ENCODE peak calls at places on chromosomes 13 and 19, in eight cellular contexts. T, P, K, X, S, Q, L and Z are unnamed samples.

GRCh38 chr13:71460179-71460578 is 406.8 kb downstream of the DACH1 start:
- DNase-seq in T (no peak), P (no peak), K (no peak), X (no peak), S (no peak), Q (no peak), L (no peak), Z (no peak)

GRCh38 chr19:47158367-47158791 is 27.7 kb downstream of the SAE1 start:
- DNase-seq in T (no peak), P (no peak), K (no peak), X (no peak), S (no peak), Q (no peak), L (no peak), Z (peak)

GRCh38 chr19:3369337-3370213 is 3.2 kb downstream of the NFIC start:
- DNase-seq in T (no peak), P (no peak), K (peak), X (no peak), S (no peak), Q (peak), L (peak), Z (no peak)

GRCh38 chr19:7700128-7700470 is 1.8 kb downstream of the FCER2 start:
- DNase-seq in T (no peak), P (no peak), K (no peak), X (no peak), S (no peak), Q (no peak), L (no peak), Z (no peak)

GRCh38 chr19:17790059-17790780 is 4.7 kb upstream of the B3GNT3 start:
- DNase-seq in T (no peak), P (no peak), K (peak), X (no peak), S (no peak), Q (no peak), L (no peak), Z (peak)

GRCh38 chr13:74675185-74675584 is 541.0 kb upstream of the KLF12 start:
- DNase-seq in T (no peak), P (no peak), K (no peak), X (no peak), S (no peak), Q (peak), L (no peak), Z (no peak)

GRCh38 chr13:104833221-104833620 is 1702.2 kb downstream of the EFNB2 start:
- DNase-seq in T (no peak), P (no peak), K (no peak), X (peak), S (no peak), Q (no peak), L (no peak), Z (no peak)

GRCh38 chr19:17686592-17687042 is 1.5 kb downstream of the UNC13A start:
- DNase-seq in T (no peak), P (no peak), K (no peak), X (peak), S (peak), Q (no peak), L (peak), Z (no peak)

GRCh38 chr19:12137541-12137940 is 2.6 kb downstream of the ZNF20 start:
- DNase-seq in T (no peak), P (peak), K (no peak), X (peak), S (no peak), Q (peak), L (no peak), Z (no peak)

GRCh38 chr19:51799998-51800848 is 5.3 kb downstream of the FPR3 start:
- DNase-seq in T (no peak), P (no peak), K (no peak), X (no peak), S (peak), Q (peak), L (peak), Z (no peak)

GRCh38 chr19:4647676-4648644 is 8.6 kb downstream of the TNFAIP8L1 start:
- DNase-seq in T (no peak), P (no peak), K (no peak), X (no peak), S (peak), Q (peak), L (peak), Z (no peak)

GRCh38 chr13:113860579-113861432 is 3.1 kb downstream of the GAS6 start:
- DNase-seq in T (no peak), P (peak), K (peak), X (no peak), S (no peak), Q (no peak), L (no peak), Z (no peak)

GRCh38 chr19:43470288-43470687 is 4.9 kb upstream of the LYPD3 start:
- DNase-seq in T (peak), P (no peak), K (no peak), X (no peak), S (peak), Q (peak), L (no peak), Z (no peak)

GRCh38 chr13:51807041-51807440 is 3.1 kb upstream of the DHRS12 start:
- DNase-seq in T (no peak), P (no peak), K (no peak), X (no peak), S (no peak), Q (no peak), L (no peak), Z (no peak)

GRCh38 chr13:60627071-60627686 is 230.2 kb downstream of the TDRD3 start:
- DNase-seq in T (no peak), P (no peak), K (no peak), X (peak), S (peak), Q (peak), L (no peak), Z (no peak)

GRCh38 chr13:99450416-99450815 is 50.9 kb upstream of the TM9SF2 start:
- DNase-seq in T (no peak), P (no peak), K (no peak), X (no peak), S (no peak), Q (no peak), L (no peak), Z (no peak)

GRCh38 chr13:23980160-23980551 is 82.9 kb upstream of the C1QTNF9B start:
- DNase-seq in T (no peak), P (peak), K (peak), X (peak), S (peak), Q (peak), L (peak), Z (no peak)

GRCh38 chr19:3950871-3951861 is 18.3 kb downstream of the NMRK2 start:
- DNase-seq in T (no peak), P (no peak), K (no peak), X (no peak), S (no peak), Q (no peak), L (peak), Z (no peak)

GRCh38 chr19:1754651-1755466 is 1.6 kb downstream of the ONECUT3 start:
- DNase-seq in T (no peak), P (no peak), K (no peak), X (no peak), S (no peak), Q (peak), L (no peak), Z (no peak)

GRCh38 chr13:60226507-60226906 is 62.8 kb upstream of the DIAPH3 start:
- DNase-seq in T (no peak), P (no peak), K (no peak), X (peak), S (peak), Q (peak), L (no peak), Z (no peak)

GRCh38 chr13:43687038-43687437 is 99.7 kb downstream of the ENOX1 start:
- DNase-seq in T (no peak), P (no peak), K (no peak), X (no peak), S (no peak), Q (no peak), L (no peak), Z (no peak)

GRCh38 chr13:111917086-111917485 is 149.9 kb upstream of the SOX1 start:
- DNase-seq in T (no peak), P (peak), K (no peak), X (no peak), S (no peak), Q (no peak), L (no peak), Z (no peak)

GRCh38 chr19:703651-704446 is 4.9 kb upstream of the PALM start:
- DNase-seq in T (no peak), P (peak), K (peak), X (peak), S (peak), Q (peak), L (peak), Z (no peak)

GRCh38 chr19:3285647-3286176 is 61.3 kb downstream of the CELF5 start:
- DNase-seq in T (no peak), P (no peak), K (no peak), X (no peak), S (no peak), Q (peak), L (no peak), Z (no peak)

GRCh38 chr19:33705090-33705847 is 83.5 kb downstream of the CHST8 start:
- DNase-seq in T (no peak), P (no peak), K (no peak), X (no peak), S (no peak), Q (no peak), L (no peak), Z (no peak)

GRCh38 chr13:108115739-108116138 is 99.6 kb downstream of the LIG4 start:
- DNase-seq in T (no peak), P (no peak), K (no peak), X (no peak), S (no peak), Q (no peak), L (no peak), Z (no peak)

DNA sequence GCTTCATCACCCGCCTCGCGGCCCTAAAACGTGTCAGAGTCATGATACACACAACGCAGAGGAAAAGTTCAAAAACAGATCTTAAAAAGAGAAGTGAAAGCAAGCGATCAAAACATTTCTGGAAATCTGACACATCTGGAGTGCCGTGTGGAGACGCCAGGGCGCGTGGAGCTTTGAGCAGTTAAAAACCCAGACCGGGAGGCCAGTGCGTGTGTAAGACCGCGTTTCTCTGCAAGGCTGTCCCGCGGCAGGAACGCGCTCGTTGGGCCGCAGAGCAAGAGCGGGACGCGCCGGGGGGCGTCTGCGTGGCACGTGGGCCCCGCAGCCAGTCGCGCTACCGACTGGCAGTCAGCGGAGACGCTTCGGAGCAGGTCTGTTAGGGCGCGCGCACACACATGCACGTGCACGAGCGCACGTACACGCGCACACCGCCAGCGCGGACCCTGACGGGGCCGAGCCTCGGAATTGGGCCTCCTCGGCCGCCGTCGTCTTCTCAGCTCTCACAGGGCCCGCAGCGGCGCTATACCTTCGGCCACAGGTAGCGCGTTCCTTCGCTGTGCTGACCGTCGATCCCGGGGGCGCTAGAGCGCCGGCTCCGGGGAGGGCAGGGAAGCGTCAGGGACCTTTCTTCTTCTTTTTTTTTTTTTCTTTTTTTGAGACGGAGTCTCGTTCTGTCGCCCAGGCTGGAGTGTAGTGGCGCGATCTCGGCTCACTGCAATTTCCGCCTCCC is 35.8 kb downstream of the RNF6 start:
- DNase-seq in T (peak), P (peak), K (peak), X (peak), S (peak), Q (peak), L (peak), Z (no peak)
- TF ChIP-seq CTCF in T (peak), P (no peak), K (peak), X (peak), S (peak), Q (peak), L (peak), Z (no peak)

DNA sequence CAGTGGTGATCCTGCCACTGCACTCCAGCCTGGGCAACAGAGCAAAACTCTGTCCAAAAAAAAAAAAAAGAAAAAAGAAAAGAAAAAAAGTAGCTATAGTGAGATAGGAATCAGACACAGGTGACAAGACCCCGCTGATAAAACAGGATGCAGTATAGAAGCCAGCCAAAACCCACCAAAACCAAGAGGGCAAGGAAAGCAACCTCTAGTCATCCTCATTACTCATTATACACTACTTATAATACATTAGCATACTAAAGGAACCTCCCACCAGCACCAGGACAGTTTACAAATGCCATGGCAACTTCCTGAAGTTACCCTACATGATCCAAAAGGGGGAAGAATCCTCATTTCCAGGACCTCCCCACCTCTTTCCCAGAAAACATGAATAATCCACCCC is 35.5 kb upstream of the UBL3 start:
- DNase-seq in T (no peak), P (no peak), K (no peak), X (no peak), S (no peak), Q (no peak), L (no peak), Z (no peak)
- TF ChIP-seq CTCF in T (no peak), P (no peak), K (no peak), X (no peak), S (no peak), Q (no peak), L (no peak), Z (no peak)

GRCh38 chr19:13958043-13958442 is 5.7 kb downstream of the DCAF15 start:
- DNase-seq in T (no peak), P (no peak), K (no peak), X (no peak), S (no peak), Q (no peak), L (no peak), Z (no peak)

GRCh38 chr19:13961826-13962737 is 9.8 kb downstream of the DCAF15 start:
- DNase-seq in T (no peak), P (no peak), K (peak), X (no peak), S (no peak), Q (peak), L (no peak), Z (no peak)

GRCh38 chr19:13960863-13961784 is 8.8 kb downstream of the DCAF15 start:
- DNase-seq in T (no peak), P (no peak), K (no peak), X (no peak), S (no peak), Q (no peak), L (no peak), Z (no peak)

GRCh38 chr19:13959141-13959961 is 7.0 kb downstream of the DCAF15 start:
- DNase-seq in T (no peak), P (no peak), K (peak), X (no peak), S (no peak), Q (no peak), L (no peak), Z (no peak)

DNA sequence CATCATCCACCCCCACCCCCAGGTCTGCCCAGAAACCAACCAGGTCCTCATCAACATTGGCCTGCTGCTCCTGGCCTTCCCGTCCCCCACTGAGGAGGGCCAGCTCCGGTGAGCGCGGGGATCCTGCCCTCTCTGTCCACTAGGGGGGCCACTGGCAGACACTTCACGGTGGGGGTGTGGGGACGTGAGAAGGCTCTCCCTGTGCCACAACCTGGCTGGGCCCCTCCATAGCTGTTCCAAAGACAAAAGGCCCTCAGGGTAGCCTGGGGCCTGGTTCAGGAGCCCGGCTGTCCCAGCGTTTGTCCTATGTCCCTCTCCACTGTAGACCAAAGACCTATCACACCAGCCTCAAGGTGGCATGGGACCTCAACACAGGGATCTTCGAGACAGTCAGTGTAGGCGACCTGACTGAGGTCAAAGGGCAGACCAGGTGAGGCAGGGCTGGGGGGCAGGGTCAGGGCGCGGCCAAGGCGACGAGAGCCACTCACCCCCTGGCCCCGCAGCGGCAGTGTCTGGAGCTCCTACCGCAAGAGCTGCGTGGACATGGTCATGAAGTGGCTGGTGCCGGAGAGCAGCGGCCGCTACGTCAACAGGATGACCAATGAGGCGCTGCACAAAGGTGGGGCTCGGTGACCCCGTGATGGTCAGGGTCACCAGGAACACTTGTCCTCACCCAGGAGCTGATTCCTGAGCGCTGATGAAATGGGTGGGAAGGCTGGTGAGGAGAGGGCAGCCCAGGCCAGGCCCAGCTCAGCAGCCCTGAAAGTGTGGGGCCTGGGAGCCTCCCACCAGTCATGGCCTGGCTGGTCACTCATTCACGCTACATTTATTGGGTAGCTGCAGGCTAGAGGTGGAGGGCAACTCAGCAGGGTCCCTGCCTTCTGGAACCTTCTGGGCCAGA is 7.9 kb downstream of the DCAF15 start:
- DNase-seq in T (no peak), P (no peak), K (no peak), X (peak), S (no peak), Q (no peak), L (no peak), Z (no peak)
- TF ChIP-seq CTCF in T (peak), P (no peak), K (no peak), X (peak), S (peak), Q (peak), L (no peak), Z (no peak)

GRCh38 chr19:55640043-55640576 is 692 bp upstream of the ZNF580 start:
- DNase-seq in T (no peak), P (no peak), K (peak), X (no peak), S (peak), Q (peak), L (peak), Z (no peak)
- TF ChIP-seq CTCF in T (peak), P (no peak), K (no peak), X (no peak), S (peak), Q (peak), L (peak), Z (peak)

GRCh38 chr19:46021531-46022041 is 1.3 kb downstream of the PGLYRP1 start:
- DNase-seq in T (no peak), P (no peak), K (no peak), X (peak), S (no peak), Q (no peak), L (no peak), Z (no peak)
- TF ChIP-seq CTCF in T (no peak), P (no peak), K (no peak), X (no peak), S (no peak), Q (no peak), L (no peak), Z (no peak)

DNA sequence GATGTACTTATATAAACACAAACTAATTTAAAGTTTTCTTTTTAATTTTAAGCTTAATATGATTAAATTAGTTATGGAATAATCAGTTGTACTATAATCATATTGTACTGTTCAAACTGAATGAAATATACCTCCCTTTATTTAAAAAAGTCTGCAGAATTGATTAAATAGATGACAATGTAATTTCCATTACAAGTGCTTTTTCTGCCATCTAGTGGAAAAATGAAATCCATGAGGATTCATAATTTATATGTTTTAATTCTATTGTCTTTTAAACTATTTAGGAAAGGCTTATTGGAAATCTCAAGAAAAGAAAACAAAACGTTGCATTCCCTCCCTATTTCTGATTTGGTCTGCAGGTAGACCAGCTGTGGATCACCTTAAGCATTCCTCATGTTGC is 30.8 kb downstream of the MZT1 start:
- DNase-seq in T (no peak), P (no peak), K (no peak), X (no peak), S (no peak), Q (peak), L (no peak), Z (no peak)
- TF ChIP-seq CTCF in T (peak), P (no peak), K (no peak), X (no peak), S (no peak), Q (peak), L (peak), Z (no peak)

DNA sequence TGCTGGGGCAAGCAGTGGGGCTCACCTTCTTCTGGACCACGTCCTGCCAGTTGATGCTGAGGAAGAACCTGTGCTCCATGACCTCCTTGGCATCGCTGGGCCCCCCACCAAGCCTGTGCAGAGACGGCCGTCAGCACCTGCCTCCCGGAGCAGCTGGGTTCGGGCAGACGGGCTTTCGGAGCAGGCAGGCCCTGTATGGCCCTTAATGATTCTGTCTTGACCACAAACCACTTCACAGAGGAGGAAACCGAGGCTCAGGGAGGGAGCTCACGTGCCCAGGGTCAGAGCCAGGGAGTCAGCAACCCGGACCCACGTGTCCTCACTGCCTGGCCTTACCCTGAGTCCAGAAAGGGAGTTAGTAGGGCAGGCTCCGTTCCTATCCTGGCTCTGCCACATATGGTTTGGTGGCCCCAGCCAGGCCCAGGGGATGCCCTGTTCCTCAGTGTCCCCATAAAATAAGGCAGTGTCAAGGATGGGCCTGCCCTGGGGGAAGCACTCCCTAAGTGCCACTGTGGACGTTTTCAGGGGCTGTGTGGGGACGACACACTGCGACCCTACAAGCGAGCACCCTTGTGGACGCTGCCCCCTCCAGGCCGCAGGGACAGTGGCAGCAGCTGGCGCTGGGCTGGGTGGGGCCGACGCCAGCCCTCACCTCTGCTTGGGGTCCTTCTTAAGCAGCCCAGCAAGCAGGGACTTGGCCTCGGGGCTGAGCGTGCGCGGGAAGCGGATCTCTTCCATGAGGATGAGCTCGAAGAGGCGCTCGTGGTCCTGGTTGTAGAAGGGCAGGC is 8.9 kb upstream of the CCNP start:
- DNase-seq in T (no peak), P (no peak), K (no peak), X (no peak), S (no peak), Q (no peak), L (no peak), Z (no peak)
- TF ChIP-seq CTCF in T (peak), P (no peak), K (no peak), X (peak), S (peak), Q (no peak), L (no peak), Z (peak)

GRCh38 chr19:48290341-48290922 is 20.6 kb downstream of the ZNF114 start:
- DNase-seq in T (no peak), P (no peak), K (no peak), X (no peak), S (peak), Q (peak), L (no peak), Z (no peak)
- TF ChIP-seq CTCF in T (peak), P (no peak), K (no peak), X (peak), S (peak), Q (no peak), L (no peak), Z (no peak)